ENCODE peak calls at places on chromosome X, in six cellular contexts. H, A, K, U, V and X are unnamed samples. For H3K27me3, the result is how much of the 10 kb centered on the place peaks cover.

GRCh38 chrX:71636438-71637252 is 18.3 kb upstream of the CXCR3 start:
- DNase-seq in K (no peak), V (no peak), U (no peak), A (no peak), H (no peak), X (no peak)

GRCh38 chrX:51876441-51876840 is 17.0 kb upstream of the MAGED1 start:
- DNase-seq in K (no peak), U (no peak), H (no peak), A (no peak), V (no peak), X (peak)

GRCh38 chrX:11953615-11954014 is 184.7 kb upstream of the FRMPD4 start:
- DNase-seq in U (no peak), H (no peak), V (no peak), A (no peak), K (no peak), X (peak)

GRCh38 chrX:77617206-77617605 is 168.8 kb downstream of the ATRX start:
- DNase-seq in V (no peak), U (no peak), H (no peak), K (no peak), A (no peak), X (no peak)

GRCh38 chrX:11450354-11450753 is 157.1 kb downstream of the AMELX start:
- DNase-seq in A (no peak), U (no peak), H (no peak), K (no peak), V (no peak), X (no peak)

GRCh38 chrX:115652221-115652620 is 91.2 kb downstream of the PLS3 start:
- DNase-seq in K (no peak), A (no peak), H (no peak), V (no peak), U (no peak), X (peak)

GRCh38 chrX:46686003-46686645 is 72.8 kb downstream of the SLC9A7 start:
- DNase-seq in V (no peak), A (no peak), U (no peak), H (peak), K (peak), X (peak)

GRCh38 chrX:54891573-54891972 is 29.1 kb upstream of the TRO start:
- DNase-seq in A (no peak), V (peak), K (peak), U (no peak), H (no peak), X (peak)

GRCh38 chrX:69664693-69665092 is 48.8 kb downstream of the EDA start:
- DNase-seq in U (no peak), H (no peak), V (no peak), K (no peak), A (no peak), X (peak)

GRCh38 chrX:124502144-124502543 is 155.8 kb downstream of the SH2D1A start:
- DNase-seq in V (no peak), A (no peak), H (no peak), U (no peak), K (no peak), X (no peak)

GRCh38 chrX:139298437-139298836 is 232.1 kb upstream of the F9 start:
- DNase-seq in H (no peak), A (no peak), U (no peak), K (no peak), V (no peak), X (no peak)

GRCh38 chrX:68432648-68433047 is 647 bp downstream of the OPHN1 start:
- DNase-seq in U (no peak), K (no peak), V (no peak), A (no peak), H (peak), X (no peak)

GRCh38 chrX:103120748-103121147 is 27.8 kb upstream of the NXF3 start:
- DNase-seq in K (no peak), A (no peak), U (no peak), H (no peak), V (no peak), X (no peak)

GRCh38 chrX:9913041-9913440 is 54.1 kb upstream of the CLDN34 start:
- DNase-seq in K (no peak), U (no peak), V (no peak), H (no peak), A (no peak), X (no peak)

GRCh38 chrX:41164469-41164868 is 79.2 kb downstream of the USP9X start:
- DNase-seq in A (no peak), V (no peak), U (no peak), H (no peak), K (no peak), X (no peak)

GRCh38 chrX:49117597-49117996 is 5.9 kb downstream of the GPKOW start:
- DNase-seq in A (no peak), U (no peak), H (no peak), K (no peak), V (no peak), X (no peak)

GRCh38 chrX:49116076-49116475 is 7.5 kb downstream of the GPKOW start:
- DNase-seq in V (no peak), H (no peak), A (no peak), U (no peak), K (no peak), X (no peak)

GRCh38 chrX:49122499-49122898 is 1.0 kb downstream of the GPKOW start:
- DNase-seq in K (no peak), H (no peak), U (no peak), A (no peak), V (no peak), X (no peak)

DNA sequence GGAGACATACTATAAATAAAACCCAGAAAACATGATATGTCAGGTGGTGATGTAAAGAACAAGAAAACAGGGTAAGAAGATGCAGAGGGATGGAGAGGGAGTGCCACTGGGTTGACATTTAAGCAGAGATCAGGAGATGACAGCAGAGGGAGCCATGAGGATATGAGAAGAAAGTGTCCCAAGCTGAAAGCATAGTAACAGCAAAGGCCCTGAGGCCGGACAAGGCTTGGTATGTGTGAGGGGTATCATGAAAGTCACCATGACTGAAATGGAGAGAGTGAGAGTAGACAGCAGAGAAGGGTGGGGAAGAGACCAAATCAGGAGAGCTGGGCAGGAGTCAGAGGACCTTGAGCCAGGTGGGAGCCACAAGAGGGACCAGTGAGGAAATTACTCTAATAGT is 3.4 kb downstream of the GPKOW start:
- DNase-seq in U (no peak), V (no peak), H (no peak), A (no peak), K (no peak), X (no peak)
- TF ChIP-seq CTCF in U (no peak), V (no peak), H (no peak), A (no peak), K (no peak), X (no peak)

DNA sequence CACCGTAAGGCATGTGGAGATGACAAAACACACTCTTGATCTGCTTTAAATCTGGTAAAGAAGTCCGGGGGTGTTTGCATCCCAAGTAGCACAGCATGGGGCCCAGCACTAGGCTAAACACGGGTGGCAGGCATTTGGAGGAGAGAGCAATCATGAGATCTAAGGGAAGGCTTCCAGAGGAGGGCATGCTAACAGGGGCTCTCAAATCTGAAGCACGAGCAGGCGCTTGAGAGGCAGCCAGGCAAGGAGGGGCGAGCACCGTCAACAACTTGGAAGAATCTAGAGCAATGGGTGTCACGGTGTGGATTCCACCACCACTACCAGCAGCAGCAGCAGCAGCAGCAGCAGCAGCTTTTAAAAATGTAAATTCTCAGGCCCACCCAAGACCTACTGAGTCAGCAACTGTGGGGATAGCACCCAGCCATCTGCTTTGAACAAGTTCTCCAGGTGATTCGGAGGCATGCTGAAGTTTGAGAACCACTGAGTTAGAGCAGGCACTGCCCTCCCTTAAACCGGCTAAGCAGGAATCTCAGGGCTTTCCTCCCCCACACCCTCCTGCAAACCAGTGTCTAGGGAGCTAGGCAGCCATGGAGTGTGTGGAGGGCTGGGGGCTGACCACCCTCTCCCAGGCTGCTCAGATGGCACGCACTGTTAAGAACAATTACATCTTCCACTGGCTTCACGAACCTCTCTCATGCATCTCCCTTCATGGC is 70.2 kb upstream of the MAP3K15 start:
- DNase-seq in V (no peak), U (no peak), K (no peak), H (no peak), A (no peak), X (no peak)
- H3K27me3 ChIP-seq in V (under half), U (under half), K (under half), H (under half), A (under half), X (under half)

GRCh38 chrX:129655547-129656248 is 942 bp upstream of the APLN start:
- DNase-seq in A (no peak), V (no peak), H (no peak), U (no peak), K (no peak), X (peak)

GRCh38 chrX:129652565-129653169 is 2.1 kb downstream of the APLN start:
- DNase-seq in V (no peak), U (no peak), H (no peak), K (no peak), A (no peak), X (no peak)

GRCh38 chrX:129653181-129653984 is 1.4 kb downstream of the APLN start:
- DNase-seq in K (no peak), U (no peak), A (no peak), V (peak), H (no peak), X (no peak)

GRCh38 chrX:129654652-129655546 is at the start of gene APLN:
- DNase-seq in K (peak), V (peak), U (peak), A (no peak), H (peak), X (peak)

DNA sequence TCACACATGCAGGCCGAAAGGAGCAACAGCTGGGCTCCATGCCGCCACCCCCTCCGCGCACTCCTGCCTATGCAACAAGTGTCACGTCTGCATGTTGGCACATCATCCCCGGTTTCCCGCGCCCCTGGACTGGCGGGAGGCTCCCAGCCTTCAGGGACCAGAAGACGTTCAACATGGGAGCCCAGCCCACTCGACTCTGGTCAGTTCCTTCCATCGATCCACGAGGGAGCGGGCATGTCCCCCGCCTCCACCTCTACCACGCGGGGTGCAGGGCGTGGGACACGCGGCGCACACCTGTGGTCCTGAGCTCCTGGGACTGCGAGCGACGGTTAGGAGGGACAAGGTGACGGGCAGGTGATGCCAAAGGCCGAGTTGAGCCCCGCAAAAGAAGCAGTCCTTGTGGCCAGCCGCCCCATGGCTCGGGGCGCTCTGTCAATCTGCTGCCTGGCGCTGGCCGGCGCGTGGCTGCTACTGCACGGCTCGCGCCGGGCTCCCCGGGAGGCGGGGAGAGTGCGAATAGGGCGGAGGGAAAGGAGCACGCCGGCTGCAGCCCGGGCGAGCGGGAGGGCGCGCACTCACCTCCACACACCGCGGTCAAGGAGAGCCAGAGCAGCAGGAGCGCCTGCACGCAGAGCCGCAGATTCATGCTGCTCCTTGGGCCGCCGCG is 638 bp downstream of the APLN start:
- DNase-seq in H (no peak), V (peak), K (peak), U (peak), A (no peak), X (no peak)
- H3K27ac ChIP-seq in H (no peak), V (no peak), K (no peak), U (peak), A (no peak), X (no peak)

DNA sequence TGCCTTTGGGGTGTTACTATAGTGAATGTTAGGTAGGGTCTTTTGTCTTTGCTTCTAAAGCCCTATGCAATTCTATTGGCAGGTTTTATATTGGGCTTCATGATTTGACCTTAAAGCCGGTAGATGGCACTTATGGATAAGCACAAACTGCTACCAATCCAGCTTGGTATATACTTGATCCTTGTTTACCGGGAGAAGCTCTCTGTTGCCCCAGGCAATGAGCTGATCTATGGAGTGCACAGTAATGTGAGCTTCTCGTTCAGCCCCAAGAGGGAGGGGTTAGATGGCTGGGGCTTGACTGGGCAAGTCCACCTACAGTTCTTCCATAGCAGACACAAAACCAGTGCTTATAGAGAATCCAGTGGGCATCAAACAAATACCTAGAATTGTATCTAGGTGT is 287.2 kb upstream of the CT83 start:
- DNase-seq in H (no peak), K (no peak), U (no peak), A (no peak), V (no peak), X (no peak)
- TF ChIP-seq CTCF in H (no peak), K (no peak), U (no peak), A (no peak), V (no peak), X (no peak)

GRCh38 chrX:110853610-110854009 is 58.0 kb upstream of the CHRDL1 start:
- DNase-seq in H (no peak), V (peak), A (no peak), K (peak), U (no peak), X (peak)

GRCh38 chrX:110863883-110864282 is 68.3 kb upstream of the CHRDL1 start:
- DNase-seq in H (no peak), K (no peak), A (no peak), U (no peak), V (no peak), X (no peak)

DNA sequence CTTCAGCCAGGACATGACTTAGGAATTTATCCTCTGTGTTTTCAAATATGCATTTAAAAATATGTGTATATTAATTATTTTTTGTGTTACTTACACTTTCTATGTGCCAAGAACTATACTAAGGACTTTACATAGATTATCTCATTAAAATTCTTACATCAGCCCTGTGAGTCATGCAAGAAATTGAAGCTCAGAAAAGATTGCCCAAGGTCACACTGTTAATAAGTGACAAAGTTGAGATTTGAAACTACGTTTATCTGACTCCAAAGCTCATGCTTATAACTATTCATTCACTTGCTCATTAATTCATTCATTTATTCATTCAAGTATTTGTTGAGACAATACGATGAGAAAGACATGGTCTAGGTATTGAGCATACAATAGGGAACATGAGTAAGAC is 62.9 kb upstream of the CHRDL1 start:
- DNase-seq in U (no peak), V (no peak), H (no peak), A (no peak), K (no peak), X (no peak)
- H3K27me3 ChIP-seq in U (under half), V (under half), H (under half), A (under half), K (under half), X (under half)

DNA sequence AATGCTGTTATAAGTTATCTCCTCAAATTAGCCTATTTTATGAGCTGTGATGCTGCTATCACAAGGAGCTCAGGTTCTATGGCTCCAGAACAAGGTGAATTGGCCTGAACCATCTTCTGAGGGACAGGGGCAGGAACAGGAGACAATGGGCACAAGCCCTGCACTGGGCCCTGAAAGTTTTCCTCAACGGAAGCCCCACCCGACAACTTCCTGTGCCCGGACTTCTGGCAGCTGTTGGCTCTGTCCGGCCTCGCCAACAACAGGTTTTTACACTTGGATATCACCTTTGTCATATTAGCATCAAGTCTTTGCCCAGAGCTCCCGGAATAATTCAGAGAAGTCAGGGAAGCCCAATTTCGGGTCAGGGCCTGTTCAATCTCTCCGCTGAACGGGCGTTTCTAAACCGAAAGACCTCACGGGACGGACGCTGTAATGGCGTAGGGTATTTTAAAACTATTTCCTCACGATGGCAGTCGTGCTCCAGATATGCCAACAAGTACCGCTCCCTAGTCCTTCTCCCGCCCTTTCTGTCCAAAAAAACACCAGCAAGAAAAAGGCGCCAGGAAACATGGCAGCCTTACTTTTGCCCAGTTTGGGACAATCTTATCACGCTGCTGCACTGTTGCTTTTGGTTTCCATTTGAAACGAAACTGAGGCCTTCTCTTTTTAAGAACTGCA is 201.0 kb upstream of the STK26 start:
- DNase-seq in K (no peak), U (peak), H (peak), A (peak), V (no peak), X (no peak)
- H3K27ac ChIP-seq in K (no peak), U (peak), H (peak), A (no peak), V (peak), X (no peak)